ENCODE peak calls at places on chromosomes 13 and 19, in eight cellular contexts. Z, Q, I, W, M, V, H and K are unnamed samples.

GRCh38 chr13:82615043-82615442 is 1267.2 kb downstream of the SLITRK1 start:
- DNase-seq in Z (no peak), M (no peak), H (no peak), I (no peak), Q (no peak), W (no peak), V (no peak), K (no peak)

GRCh38 chr19:14430712-14431111 is 2.4 kb upstream of the PKN1 start:
- DNase-seq in W (no peak), Z (no peak), H (no peak), I (no peak), Q (no peak), M (no peak), V (no peak), K (no peak)

GRCh38 chr13:109859216-109859835 is 72.9 kb upstream of the IRS2 start:
- DNase-seq in W (no peak), V (no peak), Q (no peak), I (no peak), Z (no peak), M (no peak), H (no peak), K (no peak)

GRCh38 chr19:44942067-44942571 is at the start of gene APOC4:
- DNase-seq in H (no peak), Z (no peak), M (no peak), V (no peak), W (no peak), I (no peak), Q (no peak), K (no peak)

GRCh38 chr19:32865326-32865725 is 4.2 kb downstream of the SLC7A9 start:
- DNase-seq in V (no peak), H (no peak), M (no peak), Z (no peak), W (no peak), I (no peak), Q (no peak), K (no peak)

GRCh38 chr19:38509027-38509426 is 75.5 kb downstream of the RYR1 start:
- DNase-seq in I (no peak), Q (no peak), M (no peak), W (no peak), Z (no peak), H (no peak), V (no peak), K (no peak)

GRCh38 chr13:97386832-97387486 is 47.0 kb upstream of the RAP2A start:
- DNase-seq in Q (no peak), V (no peak), H (no peak), I (peak), W (no peak), M (peak), Z (no peak), K (no peak)

GRCh38 chr19:52825765-52826164 is 4.3 kb upstream of the ZNF28 start:
- DNase-seq in I (no peak), V (no peak), W (no peak), Z (no peak), M (no peak), Q (no peak), H (no peak), K (no peak)

GRCh38 chr19:5990289-5990797 is 12.4 kb upstream of the RANBP3 start:
- DNase-seq in H (no peak), I (no peak), Q (no peak), W (no peak), V (no peak), Z (peak), M (no peak), K (no peak)

GRCh38 chr19:46975918-46976782 is 43.5 kb upstream of the NPAS1 start:
- DNase-seq in M (no peak), Q (no peak), V (no peak), W (no peak), Z (peak), I (peak), H (peak), K (no peak)

GRCh38 chr13:86155756-86156155 is 356.5 kb upstream of the SLITRK6 start:
- DNase-seq in H (no peak), I (no peak), Q (no peak), W (no peak), M (no peak), Z (no peak), V (no peak), K (no peak)

GRCh38 chr19:10290876-10291553 is 1.3 kb downstream of the ICAM5 start:
- DNase-seq in W (no peak), I (peak), H (peak), V (no peak), M (no peak), Z (peak), Q (peak), K (peak)

GRCh38 chr19:42516771-42517170 is 11.5 kb downstream of the CEACAM1 start:
- DNase-seq in V (no peak), M (no peak), H (no peak), Q (no peak), W (no peak), I (no peak), Z (no peak), K (no peak)

GRCh38 chr13:113607477-113608245 is 23.1 kb downstream of the TFDP1 start:
- DNase-seq in I (no peak), Q (no peak), M (peak), Z (no peak), V (no peak), W (no peak), H (no peak), K (no peak)

GRCh38 chr19:8196271-8196908 is 12.8 kb upstream of the CERS4 start:
- DNase-seq in Z (no peak), M (no peak), W (no peak), H (no peak), I (no peak), V (no peak), Q (no peak), K (no peak)

GRCh38 chr13:93847162-93847561 is 620.6 kb downstream of the GPC6 start:
- DNase-seq in M (no peak), I (peak), Q (no peak), H (peak), V (no peak), W (no peak), Z (no peak), K (no peak)

GRCh38 chr13:94251801-94252200 is 227.7 kb downstream of the DCT start:
- DNase-seq in V (no peak), I (peak), M (no peak), Z (no peak), Q (no peak), H (peak), W (no peak), K (no peak)

GRCh38 chr19:13262450-13262849 is 112.2 kb downstream of the IER2 start:
- DNase-seq in H (peak), M (peak), I (peak), V (no peak), Q (no peak), Z (no peak), W (no peak), K (no peak)

GRCh38 chr13:56347014-56347413 is 793.7 kb upstream of the PRR20A start:
- DNase-seq in Z (no peak), V (no peak), I (no peak), Q (no peak), M (no peak), H (no peak), W (no peak), K (no peak)

GRCh38 chr19:2617393-2618165 is 84.9 kb downstream of the GNG7 start:
- DNase-seq in Z (no peak), W (no peak), I (no peak), Q (no peak), V (no peak), H (no peak), M (no peak), K (no peak)

GRCh38 chr13:54852831-54853230 is 1824.2 kb downstream of the OLFM4 start:
- DNase-seq in I (no peak), W (no peak), Q (no peak), Z (no peak), M (no peak), V (no peak), H (no peak), K (no peak)

GRCh38 chr13:111951982-111952565 is 114.9 kb upstream of the SOX1 start:
- DNase-seq in V (no peak), H (no peak), Q (no peak), Z (peak), I (no peak), W (no peak), M (no peak), K (no peak)

GRCh38 chr13:26476111-26476743 is 81.3 kb upstream of the WASF3 start:
- DNase-seq in V (no peak), M (no peak), Z (peak), W (no peak), I (peak), Q (no peak), H (peak), K (no peak)

GRCh38 chr19:49506575-49507105 is 5.8 kb upstream of the FCGRT start:
- DNase-seq in I (peak), Q (peak), W (peak), H (no peak), V (no peak), Z (peak), M (peak), K (peak)

GRCh38 chr19:13817615-13818371 is 22.6 kb downstream of the ZSWIM4 start:
- DNase-seq in I (no peak), Q (no peak), Z (peak), W (peak), V (peak), H (no peak), M (no peak), K (peak)

GRCh38 chr19:10395853-10396355 is 7.4 kb downstream of the CDC37 start:
- DNase-seq in Z (no peak), V (no peak), W (no peak), H (no peak), Q (no peak), I (no peak), M (no peak), K (no peak)

GRCh38 chr19:19105365-19106060 is 32.8 kb downstream of the TMEM161A start:
- DNase-seq in M (no peak), W (peak), Z (peak), Q (no peak), V (no peak), H (peak), I (peak), K (no peak)

GRCh38 chr13:59702269-59702668 is 461.5 kb downstream of the DIAPH3 start:
- DNase-seq in I (no peak), Z (no peak), M (no peak), W (no peak), V (no peak), Q (no peak), H (no peak), K (no peak)

GRCh38 chr19:15934332-15935078 is at the start of gene CYP4F11:
- DNase-seq in W (no peak), Q (no peak), H (no peak), M (no peak), V (no peak), Z (no peak), I (no peak), K (no peak)

GRCh38 chr13:21232196-21232595 is 55.7 kb downstream of the MRPL57 start:
- DNase-seq in W (no peak), V (no peak), Z (no peak), Q (no peak), H (peak), M (no peak), I (peak), K (no peak)

GRCh38 chr19:8396563-8397203 is 6.5 kb downstream of the RAB11B start:
- DNase-seq in M (peak), Z (peak), H (peak), V (no peak), W (no peak), I (peak), Q (peak), K (peak)